ENCODE peak calls at places on chromosome 2, in nine cellular contexts. H is SK-N-SH, R is A549, K is suprapubic skin, Z is ovary, A is tibial nerve, O is sigmoid colon, V is K562, Y is H1. N is an unnamed sample.

GRCh38 chr2:239439383-239440315 is 38.8 kb upstream of the HDAC4 start:
- DNase-seq in H (no peak), R (no peak), K (peak), Z (no peak), A (no peak), O (no peak), V (no peak), Y (no peak), N (no peak)

GRCh38 chr2:9770308-9771100 is 72.8 kb upstream of the TAF1B start:
- DNase-seq in H (peak), R (peak), K (peak), Z (peak), A (peak), O (peak), V (peak), Y (peak), N (peak)

GRCh38 chr2:155841442-155841841 is 491.1 kb downstream of the NR4A2 start:
- DNase-seq in H (no peak), R (no peak), K (no peak), Z (no peak), A (no peak), O (no peak), V (no peak), Y (no peak), N (no peak)

GRCh38 chr2:120958623-120959366 is 223.1 kb downstream of the GLI2 start:
- DNase-seq in H (peak), R (no peak), K (no peak), Z (no peak), A (no peak), O (no peak), V (peak), Y (peak), N (no peak)

GRCh38 chr2:23209059-23209458 is 175.9 kb upstream of the KLHL29 start:
- DNase-seq in H (no peak), R (no peak), K (no peak), Z (no peak), A (no peak), O (no peak), V (no peak), Y (no peak), N (no peak)

GRCh38 chr2:184562532-184562931 is 35.8 kb upstream of the ZNF804A start:
- DNase-seq in H (no peak), R (no peak), K (no peak), Z (no peak), A (no peak), O (no peak), V (no peak), Y (no peak), N (no peak)

GRCh38 chr2:88903744-88904353 is 212.4 kb downstream of the RPIA start:
- DNase-seq in H (peak), R (peak), K (no peak), Z (no peak), A (no peak), O (no peak), V (peak), Y (no peak), N (no peak)

GRCh38 chr2:218827701-218828476 is 3.7 kb downstream of the PRKAG3 start:
- DNase-seq in H (peak), R (no peak), K (no peak), Z (no peak), A (no peak), O (no peak), V (no peak), Y (no peak), N (no peak)

GRCh38 chr2:3470166-3470651 is 49.1 kb downstream of the ADI1 start:
- DNase-seq in H (no peak), R (no peak), K (peak), Z (peak), A (peak), O (peak), V (no peak), Y (no peak), N (peak)

DNA sequence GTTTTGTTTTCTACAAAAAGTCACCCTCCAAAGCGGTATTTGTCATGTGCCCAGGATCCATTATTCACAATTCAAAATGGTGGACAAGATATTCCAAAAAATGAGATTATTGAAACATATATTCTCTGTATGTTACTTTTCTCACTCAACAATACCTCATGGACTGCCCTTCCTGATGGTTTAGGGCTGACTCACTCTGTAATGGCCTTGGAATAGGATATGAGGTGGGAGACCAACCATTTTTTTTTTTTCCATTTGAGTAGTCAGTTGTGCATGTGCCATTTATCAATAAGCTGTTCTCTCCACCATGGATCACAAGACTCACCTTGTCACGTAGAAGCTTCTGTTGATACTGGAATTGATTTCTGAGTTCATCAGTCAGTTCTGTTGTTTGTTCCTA is 64.5 kb downstream of the LYPD6 start:
- DNase-seq in H (no peak), R (no peak), K (no peak), Z (no peak), A (no peak), O (no peak), V (no peak), Y (no peak), N (no peak)
- TF ChIP-seq EP300 in H (no peak), R (no peak), K (no peak), Z (no peak), A (no peak), O (no peak), V (no peak), Y (no peak), N (no peak)

GRCh38 chr2:225006730-225007129 is 35.5 kb downstream of the DOCK10 start:
- DNase-seq in H (no peak), R (no peak), K (no peak), Z (no peak), A (no peak), O (no peak), V (no peak), Y (no peak), N (no peak)

GRCh38 chr2:225008179-225008829 is 34.0 kb downstream of the DOCK10 start:
- DNase-seq in H (no peak), R (no peak), K (no peak), Z (no peak), A (no peak), O (no peak), V (no peak), Y (no peak), N (no peak)

GRCh38 chr2:225010804-225011203 is 31.5 kb downstream of the DOCK10 start:
- DNase-seq in H (no peak), R (peak), K (no peak), Z (no peak), A (no peak), O (no peak), V (no peak), Y (no peak), N (no peak)

GRCh38 chr2:225009768-225010167 is 32.5 kb downstream of the DOCK10 start:
- DNase-seq in H (no peak), R (peak), K (no peak), Z (no peak), A (no peak), O (no peak), V (no peak), Y (no peak), N (no peak)

GRCh38 chr2:225008935-225009334 is 33.3 kb downstream of the DOCK10 start:
- DNase-seq in H (peak), R (no peak), K (no peak), Z (no peak), A (no peak), O (no peak), V (peak), Y (no peak), N (no peak)
- TF ChIP-seq EP300 in H (no peak), R (no peak), K (no peak), Z (no peak), A (no peak), O (no peak), V (no peak), Y (no peak), N (no peak)

GRCh38 chr2:161415467-161416293 is 417 bp upstream of the TBR1 start:
- DNase-seq in H (peak), R (no peak), K (no peak), Z (no peak), A (no peak), O (no peak), V (no peak), Y (no peak), N (no peak)

GRCh38 chr2:161414385-161415040 is 1.6 kb upstream of the TBR1 start:
- DNase-seq in H (peak), R (peak), K (no peak), Z (no peak), A (no peak), O (no peak), V (peak), Y (no peak), N (no peak)

GRCh38 chr2:161414015-161414384 is 2.1 kb upstream of the TBR1 start:
- DNase-seq in H (no peak), R (no peak), K (no peak), Z (no peak), A (no peak), O (no peak), V (no peak), Y (no peak), N (no peak)

GRCh38 chr2:161416294-161416632 is at the start of gene TBR1:
- DNase-seq in H (peak), R (no peak), K (no peak), Z (no peak), A (no peak), O (no peak), V (no peak), Y (no peak), N (no peak)

DNA sequence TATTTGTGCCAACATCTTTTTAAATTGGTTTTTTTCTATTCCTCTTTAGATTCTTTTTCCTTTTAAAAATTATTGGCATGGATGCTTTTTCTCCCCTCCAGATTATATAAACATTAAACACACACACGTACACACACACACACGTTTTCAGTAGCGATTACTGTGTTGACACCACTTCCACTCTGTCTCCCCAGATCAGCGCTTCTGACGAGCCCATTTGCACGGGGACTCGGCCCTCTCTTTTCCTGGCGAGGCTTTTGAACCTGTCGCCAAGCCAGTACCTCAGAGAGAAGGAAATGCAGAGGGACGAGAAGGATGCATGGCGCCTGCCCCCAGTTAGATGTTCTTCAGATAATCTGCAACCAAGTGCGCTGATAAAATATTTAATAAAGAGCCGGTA is 1.1 kb upstream of the TBR1 start:
- DNase-seq in H (peak), R (no peak), K (no peak), Z (no peak), A (no peak), O (no peak), V (no peak), Y (no peak), N (no peak)
- TF ChIP-seq EP300 in H (no peak), R (no peak), K (no peak), Z (no peak), A (no peak), O (no peak), V (no peak), Y (no peak), N (no peak)

GRCh38 chr2:102509749-102510148 is 36.7 kb downstream of the SLC9A4 start:
- DNase-seq in H (no peak), R (no peak), K (no peak), Z (no peak), A (no peak), O (no peak), V (no peak), Y (no peak), N (no peak)

GRCh38 chr2:102508863-102509262 is 35.8 kb downstream of the SLC9A4 start:
- DNase-seq in H (no peak), R (no peak), K (no peak), Z (no peak), A (no peak), O (no peak), V (no peak), Y (no peak), N (no peak)

GRCh38 chr2:102512161-102512560 is 39.1 kb downstream of the SLC9A4 start:
- DNase-seq in H (no peak), R (no peak), K (no peak), Z (no peak), A (no peak), O (no peak), V (no peak), Y (no peak), N (no peak)

GRCh38 chr2:102514061-102514785 is 41.2 kb downstream of the SLC9A4 start:
- DNase-seq in H (no peak), R (peak), K (no peak), Z (no peak), A (no peak), O (no peak), V (peak), Y (no peak), N (peak)

GRCh38 chr2:102510791-102511575 is 38.0 kb downstream of the SLC9A4 start:
- DNase-seq in H (no peak), R (no peak), K (no peak), Z (no peak), A (no peak), O (no peak), V (no peak), Y (no peak), N (no peak)
- TF ChIP-seq EP300 in H (no peak), R (no peak), K (no peak), Z (no peak), A (no peak), O (no peak), V (no peak), Y (no peak), N (no peak)

DNA sequence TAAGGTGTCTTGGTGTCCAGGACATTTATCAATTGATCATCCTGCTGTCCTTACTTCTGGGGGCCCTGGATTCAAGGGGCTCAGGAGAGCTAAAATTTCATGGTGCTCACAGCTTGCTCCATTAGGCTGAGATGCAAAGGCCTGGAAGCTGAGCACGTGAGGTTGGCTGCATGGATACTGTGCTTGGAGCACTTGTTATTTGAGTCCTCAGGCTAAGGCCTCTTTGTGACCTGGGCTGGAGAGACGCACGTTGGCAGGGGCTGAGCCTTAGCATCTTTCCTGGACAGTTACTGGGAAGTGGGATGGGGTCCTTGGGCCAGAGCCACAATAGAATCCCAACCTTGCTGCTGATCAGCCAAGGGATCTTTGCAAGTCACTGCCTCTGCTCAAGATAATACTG is 151.2 kb upstream of the HS6ST1 start:
- DNase-seq in H (no peak), R (no peak), K (peak), Z (no peak), A (no peak), O (no peak), V (no peak), Y (no peak), N (no peak)
- TF ChIP-seq EP300 in H (no peak), R (no peak), K (no peak), Z (no peak), A (no peak), O (no peak), V (no peak), Y (no peak), N (no peak)

DNA sequence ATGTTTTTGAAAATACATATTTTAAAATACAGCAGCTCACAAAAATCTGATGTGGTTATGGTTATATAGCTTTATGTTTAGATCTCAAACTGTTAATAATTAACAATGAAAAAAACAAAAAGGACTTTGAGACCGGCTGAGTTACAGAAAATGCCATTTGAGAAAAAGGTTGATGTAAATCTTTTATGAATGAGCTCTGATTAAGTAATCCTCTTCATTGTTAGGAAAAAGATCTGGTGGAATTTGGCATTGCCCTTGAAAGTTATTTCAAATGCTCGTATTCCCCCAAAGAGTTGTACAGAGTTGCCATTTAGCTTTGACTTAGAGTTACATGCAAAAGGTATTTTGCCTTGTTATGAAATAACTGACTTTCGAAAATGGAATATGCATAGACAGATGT is 82.8 kb upstream of the PROKR1 start:
- DNase-seq in H (no peak), R (no peak), K (no peak), Z (no peak), A (no peak), O (no peak), V (no peak), Y (no peak), N (no peak)
- TF ChIP-seq EP300 in H (no peak), R (no peak), K (no peak), Z (no peak), A (no peak), O (no peak), V (no peak), Y (no peak), N (no peak)

DNA sequence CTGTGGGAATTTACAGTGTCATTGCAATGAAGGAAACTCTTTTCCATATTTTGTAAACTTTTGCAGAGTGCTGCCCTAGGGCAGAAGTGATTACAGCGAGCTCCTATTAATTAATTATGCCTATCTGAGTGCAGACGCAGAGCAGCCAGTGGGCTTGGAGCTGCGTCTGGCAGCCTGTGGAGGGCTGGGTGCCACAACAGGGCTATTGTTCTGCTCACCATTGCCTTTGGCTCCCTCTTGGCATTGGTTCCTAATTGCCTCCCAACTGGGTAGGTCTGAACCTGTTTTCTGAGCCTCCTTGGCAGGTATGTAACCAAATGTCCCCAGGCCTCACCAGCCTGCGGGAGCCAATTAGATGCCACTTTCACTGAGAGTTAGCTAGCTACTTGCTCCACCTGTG is 25.6 kb upstream of the ITGB6 start:
- DNase-seq in H (peak), R (no peak), K (peak), Z (no peak), A (no peak), O (no peak), V (no peak), Y (no peak), N (peak)
- TF ChIP-seq EP300 in H (no peak), R (no peak), K (no peak), Z (no peak), A (no peak), O (no peak), V (no peak), Y (no peak), N (no peak)

GRCh38 chr2:34401186-34401585 is 802.1 kb upstream of the FAM98A start:
- DNase-seq in H (no peak), R (no peak), K (no peak), Z (no peak), A (no peak), O (no peak), V (no peak), Y (no peak), N (no peak)
- TF ChIP-seq EP300 in H (no peak), R (no peak), K (no peak), Z (no peak), A (no peak), O (no peak), V (no peak), Y (no peak), N (no peak)

DNA sequence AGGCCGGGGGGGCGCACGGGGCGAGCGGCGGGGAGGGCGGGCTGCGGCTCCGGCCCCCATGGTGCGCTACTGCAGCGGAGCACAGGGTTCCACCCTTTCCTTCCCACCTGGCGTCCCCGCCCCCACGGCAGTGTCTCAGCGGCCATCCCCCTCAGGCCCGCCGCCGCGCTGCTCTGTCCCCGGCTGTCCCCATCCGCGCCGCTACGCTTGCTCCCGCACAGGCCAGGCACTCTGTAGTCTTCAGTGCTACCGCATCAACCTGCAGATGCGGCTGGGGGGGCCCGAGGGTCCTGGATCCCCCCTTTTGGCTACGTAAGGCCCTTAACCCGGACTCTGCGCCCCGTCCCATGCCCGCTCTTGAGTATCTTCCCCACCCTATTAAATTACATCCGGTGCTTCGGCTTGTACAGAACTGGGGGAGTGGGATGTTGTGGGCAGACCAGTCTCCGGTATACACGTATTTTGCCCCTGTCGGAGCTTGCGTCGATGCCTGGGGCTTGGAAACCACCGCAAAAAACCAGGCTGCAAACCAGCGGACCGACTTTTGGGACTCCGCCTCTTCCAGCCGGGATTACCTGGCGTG is 598 bp upstream of the WBP1 start:
- DNase-seq in H (peak), R (peak), K (peak), Z (peak), A (peak), O (peak), V (no peak), Y (no peak), N (peak)
- TF ChIP-seq EP300 in H (no peak), R (no peak), K (no peak), Z (peak), A (no peak), O (no peak), V (no peak), Y (no peak), N (no peak)

DNA sequence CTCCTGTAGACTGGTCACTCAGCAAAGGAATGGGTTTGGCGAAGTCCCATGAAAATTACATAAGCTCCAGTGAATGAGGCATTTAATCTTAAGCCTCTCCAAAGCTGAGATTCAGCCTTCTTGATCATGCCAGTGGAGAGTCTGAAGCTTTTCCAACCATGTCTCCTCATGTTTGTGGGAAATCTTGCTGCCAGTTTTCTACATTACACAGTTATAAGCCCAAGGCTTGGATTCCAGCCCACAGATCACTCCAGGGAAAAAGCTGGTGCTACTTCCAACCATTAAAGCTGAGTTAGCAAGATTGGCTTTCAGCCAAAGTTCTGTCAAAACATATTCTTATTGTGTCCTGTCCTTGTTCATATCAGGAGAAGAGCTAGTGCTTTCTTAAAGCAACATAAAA is 293.8 kb downstream of the LRRTM4 start:
- DNase-seq in H (peak), R (no peak), K (no peak), Z (no peak), A (no peak), O (no peak), V (no peak), Y (no peak), N (no peak)
- TF ChIP-seq EP300 in H (no peak), R (no peak), K (no peak), Z (no peak), A (no peak), O (no peak), V (no peak), Y (no peak), N (no peak)